ENCODE peak calls at places on chromosome 15, in nine cellular contexts. P is PC-3, Q is hepatocyte, F is GM23338, D is MM.1S, Y is neural progenitor cell, A is SK-N-SH, T is HCT116, E is GM23248. M is an unnamed sample.

GRCh38 chr15:38555686-38556334 is 8.8 kb downstream of the RASGRP1 start:
- DNase-seq in P (no peak), Y (no peak), T (no peak), E (peak), F (no peak), D (no peak), Q (no peak), A (no peak), M (no peak)

GRCh38 chr15:57509965-57510364 is 81.7 kb upstream of the MYZAP start:
- DNase-seq in Y (no peak), Q (no peak), P (no peak), D (no peak), F (no peak), A (no peak), T (no peak), E (no peak), M (no peak)

GRCh38 chr15:73284073-73284472 is 84.7 kb downstream of the HCN4 start:
- DNase-seq in T (no peak), E (peak), D (no peak), Q (no peak), Y (no peak), F (no peak), P (peak), A (peak), M (peak)

GRCh38 chr15:50247819-50248650 is 17.5 kb downstream of the HDC start:
- DNase-seq in A (no peak), D (peak), E (no peak), F (no peak), P (no peak), Y (no peak), Q (peak), T (no peak), M (no peak)

GRCh38 chr15:41417418-41417811 is 520 bp downstream of the RTF1 start:
- DNase-seq in T (no peak), Q (peak), Y (peak), E (peak), A (peak), D (no peak), P (peak), F (peak), M (peak)

GRCh38 chr15:78021761-78022160 is 55.8 kb downstream of the TBC1D2B start:
- DNase-seq in E (no peak), F (no peak), A (no peak), T (no peak), Q (no peak), Y (no peak), P (no peak), D (no peak), M (no peak)

GRCh38 chr15:59268199-59268979 is 61.7 kb downstream of the LDHAL6B start:
- DNase-seq in F (no peak), Q (no peak), D (no peak), P (peak), E (peak), Y (no peak), T (no peak), A (no peak), M (no peak)

GRCh38 chr15:55856506-55856905 is 113.6 kb upstream of the PRTG start:
- DNase-seq in T (no peak), P (no peak), Q (no peak), F (no peak), A (no peak), Y (no peak), D (no peak), E (no peak), M (no peak)

GRCh38 chr15:44712108-44713005 is 1.0 kb downstream of the B2M start:
- DNase-seq in A (peak), E (peak), F (no peak), T (peak), Q (peak), Y (no peak), P (peak), D (peak), M (peak)

GRCh38 chr15:57340673-57341259 is 35.5 kb upstream of the CGNL1 start:
- DNase-seq in D (peak), E (peak), F (peak), Y (peak), Q (peak), A (peak), P (peak), T (peak), M (peak)

GRCh38 chr15:80619677-80620076 is 75.4 kb upstream of the ABHD17C start:
- DNase-seq in P (peak), Y (peak), E (peak), A (no peak), D (no peak), F (no peak), Q (peak), T (no peak), M (no peak)

GRCh38 chr15:69999392-70000085 is 98.2 kb downstream of the TLE3 start:
- DNase-seq in Q (no peak), T (no peak), Y (no peak), F (no peak), E (no peak), P (no peak), A (no peak), D (no peak), M (no peak)

GRCh38 chr15:98164573-98164972 is 204.1 kb downstream of the ARRDC4 start:
- DNase-seq in T (no peak), Q (no peak), F (no peak), Y (no peak), A (no peak), D (no peak), P (no peak), E (peak), M (no peak)

GRCh38 chr15:38533926-38534325 is 30.7 kb downstream of the RASGRP1 start:
- DNase-seq in F (no peak), A (no peak), Y (no peak), Q (no peak), T (no peak), P (no peak), D (no peak), E (no peak), M (no peak)

GRCh38 chr15:73165844-73166243 is 113.6 kb downstream of the NEO1 start:
- DNase-seq in D (no peak), Q (no peak), F (no peak), Y (no peak), A (no peak), E (no peak), P (no peak), T (no peak), M (no peak)

GRCh38 chr15:87916208-87916607 is 340.3 kb downstream of the NTRK3 start:
- DNase-seq in E (peak), P (no peak), F (no peak), Y (no peak), T (no peak), A (no peak), Q (no peak), D (no peak), M (no peak)

GRCh38 chr15:42608110-42608531 is 32.7 kb downstream of the STARD9 start:
- DNase-seq in A (no peak), D (peak), Y (no peak), P (no peak), E (no peak), T (no peak), Q (no peak), F (no peak), M (peak)

GRCh38 chr15:70348581-70349344 is 251.0 kb upstream of the TLE3 start:
- DNase-seq in Y (no peak), A (no peak), Q (no peak), T (no peak), F (no peak), E (peak), P (no peak), D (no peak), M (no peak)

GRCh38 chr15:80779658-80780415 is 667 bp downstream of the CEMIP start:
- DNase-seq in D (no peak), F (peak), Q (peak), E (peak), Y (peak), P (peak), T (no peak), A (peak), M (no peak)

GRCh38 chr15:76335851-76336253 is 721 bp upstream of the ISL2 start:
- DNase-seq in P (peak), T (no peak), D (no peak), F (peak), Q (no peak), A (peak), Y (peak), E (no peak), M (peak)

GRCh38 chr15:76663529-76663928 is 241.6 kb downstream of the SCAPER start:
- DNase-seq in Y (no peak), A (no peak), Q (no peak), E (no peak), D (no peak), T (no peak), F (no peak), P (no peak), M (peak)

GRCh38 chr15:90691982-90692773 is 25.0 kb upstream of the BLM start:
- DNase-seq in F (no peak), A (no peak), E (no peak), Y (no peak), T (no peak), D (no peak), Q (no peak), P (no peak), M (no peak)

GRCh38 chr15:70726753-70727152 is 36.6 kb downstream of the UACA start:
- DNase-seq in T (no peak), F (no peak), Q (no peak), E (peak), P (no peak), A (no peak), Y (peak), D (no peak), M (no peak)

GRCh38 chr15:51401872-51402517 is 60.5 kb downstream of the GLDN start:
- DNase-seq in A (peak), P (peak), D (no peak), F (peak), E (peak), Y (peak), Q (peak), T (no peak), M (no peak)

GRCh38 chr15:62389887-62390792 is 225.1 kb upstream of the C2CD4B start:
- DNase-seq in F (peak), A (peak), Y (peak), Q (peak), D (peak), P (peak), E (peak), T (peak), M (peak)

GRCh38 chr15:23853291-23853690 is 166.2 kb upstream of the NDN start:
- DNase-seq in A (no peak), D (peak), F (no peak), E (peak), P (no peak), Q (no peak), Y (no peak), T (no peak), M (no peak)

GRCh38 chr15:43939070-43939469 is 112.3 kb downstream of the WDR76 start:
- DNase-seq in P (peak), E (peak), Q (no peak), Y (no peak), A (peak), T (peak), F (peak), D (no peak), M (peak)

GRCh38 chr15:88987590-88987950 is 74.4 kb upstream of the MFGE8 start:
- DNase-seq in A (no peak), D (no peak), Q (no peak), F (no peak), E (no peak), T (no peak), P (no peak), Y (no peak), M (no peak)

GRCh38 chr15:87597346-87598052 is 659.0 kb downstream of the NTRK3 start:
- DNase-seq in A (no peak), F (peak), T (no peak), Y (no peak), E (no peak), D (no peak), Q (no peak), P (no peak), M (peak)

GRCh38 chr15:95663156-95663831 is 667.2 kb upstream of the NR2F2 start:
- DNase-seq in F (no peak), Q (no peak), P (no peak), E (peak), D (no peak), A (no peak), T (no peak), Y (no peak), M (no peak)

GRCh38 chr15:83929619-83930018 is 275.7 kb downstream of the ADAMTSL3 start:
- DNase-seq in T (no peak), A (no peak), Y (no peak), P (no peak), D (no peak), F (no peak), Q (no peak), E (no peak), M (no peak)

GRCh38 chr15:31974855-31975421 is 55.4 kb upstream of the CHRNA7 start:
- DNase-seq in A (peak), Y (peak), Q (peak), P (peak), T (no peak), D (peak), E (peak), F (peak), M (peak)

GRCh38 chr15:89122532-89123525 is 34.6 kb downstream of the ABHD2 start:
- DNase-seq in P (peak), D (peak), E (peak), T (no peak), Q (no peak), A (no peak), Y (no peak), F (no peak), M (no peak)

GRCh38 chr15:66617137-66618090 is 51.6 kb upstream of the LCTL start:
- DNase-seq in Y (no peak), Q (peak), D (no peak), T (no peak), A (no peak), E (peak), P (peak), F (peak), M (no peak)

GRCh38 chr15:66620744-66621344 is 55.0 kb upstream of the LCTL start:
- DNase-seq in E (peak), P (no peak), A (no peak), Q (no peak), D (no peak), T (no peak), F (no peak), Y (no peak), M (no peak)

GRCh38 chr15:66621491-66622467 is 56.0 kb upstream of the LCTL start:
- DNase-seq in Y (peak), A (no peak), E (peak), T (no peak), D (no peak), P (no peak), F (peak), Q (peak), M (no peak)

GRCh38 chr15:66622677-66623076 is 56.9 kb upstream of the LCTL start:
- DNase-seq in E (peak), D (no peak), F (no peak), T (no peak), A (no peak), Y (peak), P (no peak), Q (no peak), M (no peak)

GRCh38 chr15:66619152-66619903 is 53.5 kb upstream of the LCTL start:
- DNase-seq in Y (peak), A (peak), Q (peak), E (peak), P (peak), T (peak), F (peak), D (peak), M (peak)
- TF ChIP-seq EZH2phosphoT487 in Y (no peak), A (no peak), Q (no peak), E (no peak), P (no peak), T (no peak), F (no peak), D (no peak), M (no peak)

GRCh38 chr15:67505675-67506572 is 15.0 kb upstream of the C15orf61 start:
- DNase-seq in A (no peak), F (no peak), Q (no peak), T (no peak), Y (no peak), P (no peak), E (no peak), D (no peak), M (peak)

GRCh38 chr15:67504061-67504460 is 16.9 kb upstream of the C15orf61 start:
- DNase-seq in D (no peak), E (peak), F (no peak), Q (no peak), T (no peak), A (no peak), Y (no peak), P (no peak), M (no peak)

GRCh38 chr15:67501177-67501835 is 19.6 kb upstream of the C15orf61 start:
- DNase-seq in Y (no peak), P (peak), A (peak), Q (peak), E (peak), F (peak), T (no peak), D (no peak), M (peak)

GRCh38 chr15:67504796-67505195 is 16.1 kb upstream of the C15orf61 start:
- DNase-seq in T (no peak), A (no peak), Q (no peak), E (peak), D (no peak), Y (no peak), F (no peak), P (peak), M (no peak)

DNA sequence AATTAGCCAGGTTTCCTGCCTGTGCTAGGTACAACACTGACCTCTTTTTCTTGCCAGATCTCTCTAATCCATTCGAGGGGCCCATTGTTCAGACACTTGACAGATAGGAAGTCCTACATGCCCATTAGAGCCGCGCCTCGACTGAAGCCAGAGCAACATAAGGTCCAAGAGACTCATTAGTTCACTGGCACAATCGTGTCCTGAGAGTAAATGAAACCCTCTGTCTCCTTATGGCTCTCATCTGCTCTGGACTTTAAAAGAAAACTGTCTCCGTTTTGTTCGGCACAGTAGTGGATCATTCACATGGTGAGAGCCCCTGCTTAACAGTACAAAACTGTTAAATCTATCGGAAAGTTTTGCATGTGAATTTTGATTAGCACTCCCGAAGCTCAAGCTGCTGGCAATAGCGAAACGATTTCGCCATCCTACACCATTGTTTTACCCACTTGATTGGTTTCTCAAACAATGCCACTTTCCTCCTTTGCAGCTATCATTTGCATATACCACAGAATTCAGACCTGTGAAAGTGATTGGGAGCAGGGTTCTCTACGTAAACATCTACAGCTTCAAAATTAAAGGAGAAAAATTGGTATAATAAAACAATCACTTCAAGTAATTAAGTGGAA is 19.0 kb upstream of the C15orf61 start:
- DNase-seq in P (no peak), F (peak), D (no peak), T (no peak), Q (no peak), E (no peak), A (no peak), Y (peak), M (no peak)
- H2AFZ ChIP-seq in P (no peak), F (no peak), D (no peak), T (no peak), Q (no peak), E (peak), A (no peak), Y (peak), M (peak)

GRCh38 chr15:65044724-65045481 is at the start of gene SLC51B:
- DNase-seq in E (no peak), D (no peak), T (no peak), Y (no peak), A (no peak), Q (peak), F (no peak), P (no peak), M (no peak)
- TF ChIP-seq EZH2phosphoT487 in E (no peak), D (no peak), T (no peak), Y (no peak), A (no peak), Q (no peak), F (no peak), P (no peak), M (no peak)

DNA sequence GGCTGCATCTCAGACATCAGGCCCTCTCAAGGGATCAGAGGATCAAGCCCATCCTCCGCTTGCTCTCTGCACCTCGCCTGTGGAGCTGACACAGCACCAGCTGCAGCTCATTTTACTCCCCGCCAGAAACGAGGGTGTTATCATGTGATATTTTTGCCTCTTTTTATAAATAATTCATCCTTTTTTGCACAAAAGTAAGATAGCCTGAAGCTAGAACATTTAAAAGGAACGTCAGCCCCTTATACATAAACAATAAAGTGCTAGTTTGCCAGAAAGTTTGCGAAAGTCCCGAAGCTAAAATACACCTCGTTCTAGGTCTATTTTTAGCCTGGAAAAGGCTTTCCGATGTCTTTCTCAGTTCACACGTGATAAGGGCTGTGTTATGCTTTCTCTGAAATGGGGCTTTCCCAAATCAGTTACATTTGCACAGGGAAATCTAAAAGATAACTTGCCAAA is 9.6 kb upstream of the FAM174B start:
- DNase-seq in D (peak), T (no peak), F (no peak), Y (no peak), E (peak), Q (peak), A (no peak), P (no peak), M (no peak)
- H2AFZ ChIP-seq in D (peak), T (no peak), F (peak), Y (peak), E (peak), Q (no peak), A (no peak), P (no peak), M (no peak)

DNA sequence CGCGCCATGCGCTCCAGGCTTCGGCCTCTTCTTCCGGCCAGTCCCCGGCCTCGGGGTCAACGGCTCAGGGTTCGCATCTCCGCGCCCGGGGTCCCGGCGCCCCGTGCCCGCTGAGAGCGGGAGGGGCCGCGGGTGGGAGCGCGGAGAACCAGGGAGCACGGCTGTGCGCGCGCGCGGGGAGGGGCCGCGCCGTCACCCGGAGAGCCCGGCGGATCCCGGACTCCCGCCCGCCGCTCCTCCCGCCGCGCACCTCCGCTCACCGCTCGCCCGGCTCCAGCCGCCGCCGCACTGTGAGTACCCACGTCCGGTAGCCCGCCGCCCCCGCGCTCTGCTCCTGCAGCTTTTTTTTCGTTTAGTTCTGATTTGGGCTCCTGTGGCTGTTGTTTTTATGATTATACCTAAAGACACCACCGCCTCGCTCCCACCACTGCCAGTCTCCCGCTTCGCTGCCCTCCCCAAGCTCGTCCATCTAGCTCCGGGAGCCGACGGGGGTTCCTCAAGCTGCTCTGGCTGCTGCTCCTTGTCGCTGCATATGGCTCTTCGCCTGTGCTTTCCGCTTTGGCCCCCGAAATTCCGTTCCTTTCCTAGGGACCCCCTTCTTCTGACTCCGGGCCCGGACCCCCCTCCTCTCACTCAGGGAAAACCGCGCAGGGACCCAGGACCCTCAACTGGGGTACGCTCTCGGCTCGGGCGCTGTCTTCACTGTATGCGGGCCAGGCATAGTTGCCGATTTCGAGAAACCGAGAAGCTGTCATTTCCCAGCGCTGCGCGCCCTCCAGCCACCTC is 1.7 kb upstream of the SKOR1 start:
- DNase-seq in Y (peak), D (no peak), E (no peak), T (no peak), Q (no peak), A (peak), P (no peak), F (peak), M (peak)
- TF ChIP-seq EZH2phosphoT487 in Y (peak), D (no peak), E (peak), T (no peak), Q (peak), A (no peak), P (no peak), F (peak), M (peak)

M was measured in OCI-LY7.